ENCODE peak calls at places on chromosomes 11 and 22, in six cellular contexts. One of them, this sample, is unnamed.

GRCh38 chr22:47192651-47193437 is 430.4 kb downstream of the TBC1D22A start:
- DNase-seq in AG10803: no peak
- DNase-seq in adrenal gland: peak
- DNase-seq in osteocyte: peak
- DNase-seq in HCT116: peak
- DNase-seq in pancreas: peak
- DNase-seq in this sample: no peak

GRCh38 chr22:38300197-38300945 is 16.9 kb downstream of the CSNK1E start:
- DNase-seq in pancreas: no peak
- DNase-seq in AG10803: no peak
- DNase-seq in osteocyte: no peak
- DNase-seq in HCT116: no peak
- DNase-seq in adrenal gland: no peak
- DNase-seq in this sample: no peak

GRCh38 chr22:36374603-36375024 is 13.2 kb downstream of the MYH9 start:
- DNase-seq in HCT116: peak
- DNase-seq in pancreas: no peak
- DNase-seq in osteocyte: no peak
- DNase-seq in AG10803: no peak
- DNase-seq in adrenal gland: peak
- DNase-seq in this sample: no peak

GRCh38 chr11:74333193-74333592 is 21.8 kb upstream of the P4HA3 start:
- DNase-seq in adrenal gland: no peak
- DNase-seq in AG10803: no peak
- DNase-seq in HCT116: no peak
- DNase-seq in osteocyte: no peak
- DNase-seq in pancreas: no peak
- DNase-seq in this sample: no peak

GRCh38 chr11:134880788-134881187 is 468.7 kb upstream of the B3GAT1 start:
- DNase-seq in adrenal gland: no peak
- DNase-seq in AG10803: no peak
- DNase-seq in osteocyte: no peak
- DNase-seq in HCT116: no peak
- DNase-seq in pancreas: no peak
- DNase-seq in this sample: no peak

GRCh38 chr11:85960678-85961077 is 105.5 kb downstream of the CCDC83 start:
- DNase-seq in AG10803: no peak
- DNase-seq in osteocyte: no peak
- DNase-seq in HCT116: no peak
- DNase-seq in pancreas: no peak
- DNase-seq in adrenal gland: no peak
- DNase-seq in this sample: no peak

GRCh38 chr11:13440100-13440855 is 22.7 kb downstream of the BTBD10 start:
- DNase-seq in pancreas: no peak
- DNase-seq in adrenal gland: peak
- DNase-seq in osteocyte: no peak
- DNase-seq in HCT116: peak
- DNase-seq in AG10803: peak
- DNase-seq in this sample: no peak

GRCh38 chr11:115301029-115301428 is 203.2 kb downstream of the CADM1 start:
- DNase-seq in adrenal gland: no peak
- DNase-seq in AG10803: no peak
- DNase-seq in HCT116: no peak
- DNase-seq in osteocyte: no peak
- DNase-seq in pancreas: no peak
- DNase-seq in this sample: no peak

GRCh38 chr11:10352911-10353550 is 48.2 kb downstream of the ADM start:
- DNase-seq in pancreas: no peak
- DNase-seq in adrenal gland: no peak
- DNase-seq in HCT116: no peak
- DNase-seq in AG10803: no peak
- DNase-seq in osteocyte: no peak
- DNase-seq in this sample: no peak

GRCh38 chr11:63979426-63979825 is 5.0 kb downstream of the COX8A start:
- DNase-seq in adrenal gland: no peak
- DNase-seq in osteocyte: no peak
- DNase-seq in pancreas: no peak
- DNase-seq in HCT116: no peak
- DNase-seq in AG10803: no peak
- DNase-seq in this sample: no peak

GRCh38 chr11:63970902-63971301 is 3.5 kb upstream of the COX8A start:
- DNase-seq in pancreas: no peak
- DNase-seq in adrenal gland: no peak
- DNase-seq in AG10803: no peak
- DNase-seq in osteocyte: no peak
- DNase-seq in HCT116: no peak
- DNase-seq in this sample: no peak

GRCh38 chr11:63978551-63979235 is 4.3 kb downstream of the COX8A start:
- DNase-seq in osteocyte: no peak
- DNase-seq in AG10803: no peak
- DNase-seq in pancreas: no peak
- DNase-seq in adrenal gland: no peak
- DNase-seq in HCT116: no peak
- DNase-seq in this sample: no peak

DNA sequence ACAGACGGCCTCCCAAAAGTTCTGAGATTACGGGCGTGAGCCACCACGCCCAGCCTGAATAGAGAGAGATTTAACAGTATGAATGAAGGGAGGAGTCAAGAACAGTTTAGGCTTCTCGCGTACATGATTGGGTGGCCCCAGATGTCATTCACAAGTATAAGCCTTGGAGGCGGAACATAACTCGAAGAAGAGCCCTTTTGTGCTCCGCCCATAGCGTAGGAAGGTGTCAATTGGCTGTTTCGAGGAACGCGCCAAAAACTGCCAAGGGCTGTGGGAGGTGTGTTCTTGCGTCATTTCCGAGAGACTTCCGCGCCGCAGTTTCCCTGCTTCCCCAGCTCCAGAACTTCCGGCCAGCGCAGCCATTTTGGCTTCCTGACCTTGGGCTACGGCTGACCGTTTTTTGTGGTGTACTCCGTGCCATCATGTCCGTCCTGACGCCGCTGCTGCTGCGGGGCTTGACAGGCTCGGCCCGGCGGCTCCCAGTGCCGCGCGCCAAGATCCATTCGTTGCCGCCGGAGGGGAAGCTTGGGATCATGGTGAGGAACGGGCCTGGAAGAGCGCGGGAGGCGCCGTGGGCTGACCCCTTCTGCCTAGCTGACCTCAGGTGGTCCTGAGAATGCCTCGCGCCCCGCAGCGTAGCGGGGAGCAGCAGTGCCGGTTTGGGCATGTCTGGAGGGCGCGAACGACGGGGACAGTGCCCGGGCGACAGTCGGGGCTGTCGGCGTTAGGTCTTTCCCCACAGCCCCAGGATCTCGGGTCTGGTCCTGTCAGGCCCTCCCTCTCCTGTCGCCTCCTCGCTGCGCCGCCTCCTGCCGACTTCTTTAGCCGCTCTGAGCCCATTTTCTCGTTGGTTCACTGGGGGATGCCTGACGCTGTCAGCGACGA is at the start of gene COX8A:
- DNase-seq in osteocyte: peak
- DNase-seq in adrenal gland: peak
- DNase-seq in AG10803: peak
- DNase-seq in pancreas: peak
- DNase-seq in HCT116: peak
- DNase-seq in this sample: peak
- TF ChIP-seq CTCF in osteocyte: peak
- TF ChIP-seq CTCF in adrenal gland: no peak
- TF ChIP-seq CTCF in AG10803: peak
- TF ChIP-seq CTCF in pancreas: no peak
- TF ChIP-seq CTCF in HCT116: no peak
- TF ChIP-seq CTCF in this sample: no peak

GRCh38 chr22:26134654-26135330 is 34.5 kb upstream of the SEZ6L start:
- DNase-seq in adrenal gland: no peak
- DNase-seq in AG10803: no peak
- DNase-seq in HCT116: peak
- DNase-seq in pancreas: no peak
- DNase-seq in osteocyte: no peak
- DNase-seq in this sample: no peak
- TF ChIP-seq CTCF in adrenal gland: no peak
- TF ChIP-seq CTCF in AG10803: no peak
- TF ChIP-seq CTCF in HCT116: no peak
- TF ChIP-seq CTCF in pancreas: no peak
- TF ChIP-seq CTCF in osteocyte: no peak
- TF ChIP-seq CTCF in this sample: no peak

GRCh38 chr11:65743928-65744698 is 23.5 kb upstream of the RNASEH2C start:
- DNase-seq in pancreas: peak
- DNase-seq in adrenal gland: peak
- DNase-seq in HCT116: peak
- DNase-seq in osteocyte: peak
- DNase-seq in AG10803: peak
- DNase-seq in this sample: peak
- TF ChIP-seq CTCF in pancreas: no peak
- TF ChIP-seq CTCF in adrenal gland: peak
- TF ChIP-seq CTCF in HCT116: peak
- TF ChIP-seq CTCF in osteocyte: peak
- TF ChIP-seq CTCF in AG10803: peak
- TF ChIP-seq CTCF in this sample: peak

GRCh38 chr22:24553597-24554315 is 1.2 kb downstream of the GUCD1 start:
- DNase-seq in osteocyte: no peak
- DNase-seq in adrenal gland: peak
- DNase-seq in pancreas: no peak
- DNase-seq in AG10803: peak
- DNase-seq in HCT116: no peak
- DNase-seq in this sample: no peak

GRCh38 chr22:24559471-24559870 is 3.7 kb downstream of the SNRPD3 start:
- DNase-seq in AG10803: no peak
- DNase-seq in HCT116: no peak
- DNase-seq in adrenal gland: no peak
- DNase-seq in pancreas: no peak
- DNase-seq in osteocyte: no peak
- DNase-seq in this sample: no peak

GRCh38 chr22:24554316-24555159 is at the start of gene GUCD1:
- DNase-seq in osteocyte: no peak
- DNase-seq in pancreas: peak
- DNase-seq in AG10803: peak
- DNase-seq in HCT116: no peak
- DNase-seq in adrenal gland: peak
- DNase-seq in this sample: no peak

GRCh38 chr22:24555160-24555495 is 190 bp upstream of the GUCD1 start:
- DNase-seq in HCT116: peak
- DNase-seq in osteocyte: peak
- DNase-seq in AG10803: peak
- DNase-seq in adrenal gland: peak
- DNase-seq in pancreas: peak
- DNase-seq in this sample: peak

GRCh38 chr22:24555496-24556253 is at the start of gene SNRPD3:
- DNase-seq in HCT116: peak
- DNase-seq in osteocyte: peak
- DNase-seq in adrenal gland: peak
- DNase-seq in AG10803: peak
- DNase-seq in pancreas: peak
- DNase-seq in this sample: peak
- TF ChIP-seq CTCF in HCT116: no peak
- TF ChIP-seq CTCF in osteocyte: peak
- TF ChIP-seq CTCF in adrenal gland: peak
- TF ChIP-seq CTCF in AG10803: no peak
- TF ChIP-seq CTCF in pancreas: no peak
- TF ChIP-seq CTCF in this sample: peak

GRCh38 chr11:66727883-66728759 is 895 bp downstream of the SPTBN2 start:
- DNase-seq in osteocyte: no peak
- DNase-seq in AG10803: no peak
- DNase-seq in pancreas: peak
- DNase-seq in HCT116: no peak
- DNase-seq in adrenal gland: no peak
- DNase-seq in this sample: peak

GRCh38 chr11:66727282-66727882 is 1.6 kb downstream of the SPTBN2 start:
- DNase-seq in adrenal gland: peak
- DNase-seq in pancreas: peak
- DNase-seq in AG10803: no peak
- DNase-seq in osteocyte: no peak
- DNase-seq in HCT116: no peak
- DNase-seq in this sample: peak

GRCh38 chr11:66728760-66729385 is at the start of gene SPTBN2:
- DNase-seq in pancreas: no peak
- DNase-seq in HCT116: no peak
- DNase-seq in adrenal gland: no peak
- DNase-seq in osteocyte: no peak
- DNase-seq in AG10803: no peak
- DNase-seq in this sample: no peak

GRCh38 chr11:66725646-66726045 is 3.4 kb downstream of the SPTBN2 start:
- DNase-seq in pancreas: no peak
- DNase-seq in osteocyte: no peak
- DNase-seq in adrenal gland: no peak
- DNase-seq in HCT116: no peak
- DNase-seq in AG10803: no peak
- DNase-seq in this sample: no peak

GRCh38 chr11:66729447-66729846 is 431 bp upstream of the SPTBN2 start:
- DNase-seq in pancreas: no peak
- DNase-seq in osteocyte: no peak
- DNase-seq in AG10803: no peak
- DNase-seq in adrenal gland: no peak
- DNase-seq in HCT116: no peak
- DNase-seq in this sample: no peak
- TF ChIP-seq CTCF in pancreas: no peak
- TF ChIP-seq CTCF in osteocyte: no peak
- TF ChIP-seq CTCF in AG10803: no peak
- TF ChIP-seq CTCF in adrenal gland: no peak
- TF ChIP-seq CTCF in HCT116: no peak
- TF ChIP-seq CTCF in this sample: no peak

This sample was measured in Caco-2.